ENCODE peak calls at places on chromosome 13, in five cellular contexts. Q, U, A, F and D are unnamed samples.
A peak's percentile ranks its signal among the peaks of the same experiment; 100 is the strongest.

GRCh38 chr13:107458269-107458668 is 757.1 kb downstream of the LIG4 start:
- DNase-seq in Q (no peak), U (no peak), A (no peak), F (no peak), D (no peak)

GRCh38 chr13:36858285-36858684 is 39.3 kb downstream of the RFXAP start:
- DNase-seq in Q (no peak), U (peak; percentile 80), A (peak; percentile 69), F (peak; percentile 45), D (no peak)

GRCh38 chr13:33612641-33613638 is 205.0 kb upstream of the RFC3 start:
- DNase-seq in Q (no peak), U (no peak), A (no peak), F (no peak), D (no peak)

GRCh38 chr13:23384111-23384510 is 49.4 kb downstream of the SACS start:
- DNase-seq in Q (no peak), U (peak; percentile 60), A (no peak), F (peak; percentile 82), D (no peak)

GRCh38 chr13:33353210-33353609 is 67.7 kb upstream of the STARD13 start:
- DNase-seq in Q (no peak), U (no peak), A (no peak), F (no peak), D (peak; percentile 17)

GRCh38 chr13:53068841-53069520 is 40.4 kb downstream of the OLFM4 start:
- DNase-seq in Q (no peak), U (no peak), A (no peak), F (no peak), D (no peak)

GRCh38 chr13:108963846-108964600 is 334.6 kb downstream of the MYO16 start:
- DNase-seq in Q (no peak), U (peak; percentile 79), A (peak; percentile 23), F (peak; percentile 91), D (no peak)

GRCh38 chr13:77026255-77026782 is 640 bp downstream of the FBXL3 start:
- DNase-seq in Q (peak; percentile 85), U (peak; percentile 65), A (peak; percentile 68), F (peak; percentile 56), D (peak; percentile 65)

GRCh38 chr13:96091932-96092253 is 2.0 kb downstream of the HS6ST3 start:
- DNase-seq in Q (no peak), U (no peak), A (no peak), F (no peak), D (no peak)

DNA sequence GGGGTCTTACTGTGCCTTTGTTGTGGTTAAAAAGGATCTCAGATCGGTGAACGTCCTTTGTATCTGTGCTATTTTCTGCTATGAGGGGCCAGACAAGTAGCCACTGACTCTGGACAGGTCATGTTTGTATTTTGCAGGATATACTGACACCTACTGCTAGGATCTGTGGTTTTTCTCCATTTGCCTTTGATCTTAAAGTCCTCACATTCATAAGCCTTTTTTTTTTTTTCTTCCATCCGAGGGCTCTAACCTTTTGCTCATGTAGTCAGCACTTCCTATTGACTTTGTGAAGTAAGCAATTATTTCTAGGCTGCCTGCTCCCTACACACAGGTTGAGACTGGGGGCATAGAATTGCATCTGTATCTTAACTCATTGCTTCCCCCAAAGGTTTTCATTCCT is 106.2 kb downstream of the SLITRK5 start:
- DNase-seq in Q (no peak), U (peak; percentile 13), A (no peak), F (peak; percentile 1), D (no peak)
- TF ChIP-seq CTCF in Q (no peak), U (no peak), A (no peak), F (no peak), D (no peak)

GRCh38 chr13:98482476-98483444 is 94.1 kb downstream of the STK24 start:
- DNase-seq in Q (peak; percentile 67), U (peak; percentile 73), A (peak; percentile 79), F (peak; percentile 73), D (no peak)
- TF ChIP-seq CTCF in Q (no peak), U (peak; percentile 44), A (peak; percentile 20), F (peak; percentile 12), D (no peak)

GRCh38 chr13:43195551-43195950 is 172.2 kb downstream of the DNAJC15 start:
- DNase-seq in Q (no peak), U (peak; percentile 4), A (no peak), F (no peak), D (no peak)
- TF ChIP-seq CTCF in Q (no peak), U (peak; percentile 39), A (peak; percentile 12), F (no peak), D (no peak)

DNA sequence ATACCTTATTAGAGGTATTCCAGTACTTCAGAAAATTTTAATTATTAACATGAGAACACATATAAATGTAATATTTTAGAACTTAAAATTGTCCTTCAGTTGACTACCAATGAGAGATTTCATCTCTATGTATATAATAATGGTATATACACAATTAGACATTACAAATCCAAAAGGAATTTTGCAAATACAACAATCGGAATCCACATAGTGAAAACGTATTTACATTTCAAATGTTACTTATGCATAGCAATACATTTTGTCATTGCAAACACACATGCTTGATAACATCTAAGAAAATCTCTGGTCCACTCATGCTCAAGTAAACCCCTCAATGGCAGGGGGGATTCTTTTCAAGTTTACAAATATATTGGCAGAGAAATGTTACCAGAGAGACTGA is 2345.2 kb downstream of the PCDH9 start:
- DNase-seq in Q (no peak), U (no peak), A (no peak), F (no peak), D (no peak)
- TF ChIP-seq CTCF in Q (no peak), U (no peak), A (no peak), F (no peak), D (no peak)

DNA sequence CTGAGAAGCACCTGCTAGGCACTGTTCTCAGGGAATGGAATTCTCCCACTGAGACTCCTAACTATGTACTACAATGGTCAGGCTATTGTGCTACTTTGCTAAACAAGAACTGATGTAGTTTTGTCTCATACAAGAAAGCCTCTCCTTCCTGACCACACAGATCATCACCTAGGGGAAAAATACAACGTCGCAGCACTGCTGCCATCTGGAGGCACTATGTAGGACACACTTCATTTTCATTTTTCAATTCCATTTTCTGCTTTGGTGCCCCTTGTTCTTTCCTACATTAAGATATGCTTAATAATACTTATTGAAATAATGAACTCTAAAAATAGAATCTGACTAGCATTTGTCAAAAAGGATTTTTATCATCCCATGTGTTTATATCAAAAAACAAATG is 21.1 kb downstream of the PROSER1 start:
- DNase-seq in Q (no peak), U (peak; percentile 74), A (peak; percentile 51), F (no peak), D (no peak)
- TF ChIP-seq CTCF in Q (peak; percentile 19), U (peak; percentile 78), A (peak; percentile 61), F (peak; percentile 41), D (no peak)

GRCh38 chr13:110923086-110923485 is 8.2 kb upstream of the ANKRD10 start:
- DNase-seq in Q (no peak), U (no peak), A (no peak), F (no peak), D (no peak)

GRCh38 chr13:110922506-110922905 is 7.6 kb upstream of the ANKRD10 start:
- DNase-seq in Q (no peak), U (no peak), A (no peak), F (no peak), D (no peak)

GRCh38 chr13:110923777-110924638 is 9.1 kb upstream of the ANKRD10 start:
- DNase-seq in Q (no peak), U (no peak), A (no peak), F (no peak), D (no peak)

GRCh38 chr13:110924639-110924934 is 9.7 kb upstream of the ANKRD10 start:
- DNase-seq in Q (no peak), U (no peak), A (no peak), F (no peak), D (no peak)

DNA sequence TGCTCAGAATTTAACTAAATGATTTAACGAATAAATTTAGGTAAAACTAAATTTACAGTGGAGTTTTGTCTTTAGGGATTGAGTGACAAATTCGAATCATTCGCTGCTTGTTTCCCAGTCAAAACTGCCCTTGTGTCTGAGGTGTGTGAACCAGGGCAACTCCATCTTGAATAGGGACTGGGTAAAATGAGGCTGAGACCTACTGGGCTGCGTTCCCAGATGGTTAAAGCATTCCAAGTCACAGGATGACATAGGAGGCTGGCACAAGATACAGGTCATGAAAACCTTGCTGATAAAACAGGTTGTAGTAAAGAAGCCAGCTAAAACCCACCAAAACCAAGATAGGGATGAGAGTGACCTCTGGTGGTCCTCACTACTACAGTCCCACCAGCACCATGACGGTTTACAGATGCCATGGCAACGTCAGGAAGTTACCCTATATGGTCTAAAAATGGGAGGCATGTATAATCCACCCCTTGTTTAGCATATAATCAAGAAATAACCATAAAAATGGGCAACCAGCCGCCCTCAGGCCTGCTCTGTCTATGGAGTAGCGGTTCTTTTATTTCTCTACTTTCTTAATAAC is 10.2 kb upstream of the ANKRD10 start:
- DNase-seq in Q (no peak), U (peak; percentile 26), A (peak; percentile 22), F (no peak), D (no peak)
- TF ChIP-seq CTCF in Q (no peak), U (no peak), A (peak; percentile 20), F (peak; percentile 14), D (no peak)